ENCODE peak calls at places on chromosomes 7 and 10, in six cellular contexts. U, G, P, R, F and V are unnamed samples.

GRCh38 chr10:108785011-108785410 is 1138.3 kb downstream of the XPNPEP1 start:
- DNase-seq in G (no peak), F (no peak), U (no peak), R (no peak), P (no peak), V (no peak)

GRCh38 chr7:50389961-50390360 is 60.2 kb downstream of the FIGNL1 start:
- DNase-seq in F (no peak), R (no peak), U (no peak), G (no peak), P (no peak), V (no peak)

GRCh38 chr10:11797847-11798633 is 25.1 kb upstream of the PROSER2 start:
- DNase-seq in U (no peak), P (no peak), G (no peak), R (no peak), F (no peak), V (no peak)

GRCh38 chr7:53657586-53657985 is 622.2 kb downstream of the POM121L12 start:
- DNase-seq in R (no peak), G (no peak), F (no peak), P (no peak), U (no peak), V (no peak)

GRCh38 chr10:116699783-116700150 is 42.6 kb downstream of the HSPA12A start:
- DNase-seq in F (no peak), G (peak; percentile 39), R (no peak), P (no peak), U (no peak), V (no peak)

GRCh38 chr10:113305871-113306270 is 247.0 kb upstream of the HABP2 start:
- DNase-seq in R (peak; percentile 58), G (no peak), F (no peak), P (no peak), U (peak; percentile 15), V (no peak)

GRCh38 chr10:29621161-29621560 is 13.6 kb downstream of the SVIL start:
- DNase-seq in F (no peak), U (peak; percentile 67), R (peak; percentile 19), P (peak; percentile 35), G (peak; percentile 80), V (no peak)

GRCh38 chr7:40219917-40220316 is 85.1 kb downstream of the SUGCT start:
- DNase-seq in R (peak; percentile 71), P (no peak), F (no peak), U (no peak), G (no peak), V (no peak)

GRCh38 chr10:87659571-87660483 is at the start of gene PAPSS2:
- DNase-seq in U (peak; percentile 72), P (peak; percentile 81), R (peak; percentile 68), G (peak; percentile 78), F (peak; percentile 79), V (peak; percentile 91)

GRCh38 chr10:45265995-45266394 is 49.4 kb downstream of the OR13A1 start:
- DNase-seq in R (no peak), F (no peak), G (no peak), U (no peak), P (no peak), V (no peak)

GRCh38 chr10:46992794-46993552 is 81.7 kb downstream of the PTPN20 start:
- DNase-seq in G (peak; percentile 42), P (peak; percentile 52), F (peak; percentile 48), R (peak; percentile 50), U (peak; percentile 18), V (peak; percentile 59)

GRCh38 chr10:103933557-103934121 is 15.7 kb upstream of the STN1 start:
- DNase-seq in F (no peak), U (no peak), P (no peak), G (no peak), R (no peak), V (no peak)

GRCh38 chr7:131235489-131236317 is 92.0 kb upstream of the MKLN1 start:
- DNase-seq in F (no peak), G (no peak), U (peak; percentile 18), R (peak; percentile 100), P (peak; percentile 48), V (no peak)

GRCh38 chr10:70537398-70538194 is 59.0 kb downstream of the PALD1 start:
- DNase-seq in U (peak; percentile 46), R (no peak), G (peak; percentile 65), P (no peak), F (no peak), V (no peak)

GRCh38 chr7:102875700-102876192 is 37.1 kb upstream of the LRRC17 start:
- DNase-seq in G (no peak), U (peak; percentile 81), R (peak; percentile 100), P (no peak), F (no peak), V (no peak)

GRCh38 chr10:78301891-78302738 is 268.5 kb downstream of the RPS24 start:
- DNase-seq in G (no peak), F (no peak), P (no peak), R (peak; percentile 21), U (peak; percentile 30), V (no peak)

GRCh38 chr10:122279725-122280141 is 8.6 kb downstream of the BTBD16 start:
- DNase-seq in F (no peak), P (no peak), G (peak; percentile 76), U (peak; percentile 63), R (peak; percentile 28), V (peak; percentile 32)

GRCh38 chr10:49161411-49161997 is 26.7 kb downstream of the TMEM273 start:
- DNase-seq in R (peak; percentile 83), G (peak; percentile 49), P (no peak), U (peak; percentile 45), F (no peak), V (no peak)

GRCh38 chr10:60206735-60207134 is 182.9 kb downstream of the ANK3 start:
- DNase-seq in P (no peak), U (peak; percentile 19), R (peak; percentile 6), G (no peak), F (no peak), V (no peak)

GRCh38 chr7:96306385-96307125 is 15.3 kb downstream of the SLC25A13 start:
- DNase-seq in U (no peak), G (no peak), R (no peak), F (no peak), P (no peak), V (no peak)
- H3K4me1 ChIP-seq in U (peaks cover 14% of the 10 kb centered on the region), G (peaks cover 19% of the 10 kb centered on the region), R (peaks cover 11% of the 10 kb centered on the region), F (peaks cover 58% of the 10 kb centered on the region), P (peaks cover 8% of the 10 kb centered on the region), V (peaks cover 27% of the 10 kb centered on the region)

GRCh38 chr10:123454987-123455386 is 211.2 kb upstream of the GPR26 start:
- DNase-seq in F (no peak), R (no peak), G (no peak), U (no peak), P (no peak), V (no peak)

GRCh38 chr10:123451206-123451605 is 214.9 kb upstream of the GPR26 start:
- DNase-seq in G (no peak), R (no peak), U (no peak), F (no peak), P (no peak), V (no peak)

GRCh38 chr10:123455861-123456260 is 210.3 kb upstream of the GPR26 start:
- DNase-seq in G (no peak), R (no peak), F (no peak), P (no peak), U (no peak), V (no peak)

GRCh38 chr10:123449234-123449962 is 216.8 kb upstream of the GPR26 start:
- DNase-seq in G (no peak), P (no peak), R (no peak), U (no peak), F (no peak), V (no peak)

GRCh38 chr10:123451607-123452245 is 214.4 kb upstream of the GPR26 start:
- DNase-seq in G (peak; percentile 23), R (no peak), F (no peak), P (no peak), U (peak; percentile 43), V (no peak)
- H3K9me3 ChIP-seq in G (no peaks in the 10 kb centered on the region), R (peaks cover 41% of the 10 kb centered on the region), F (no peaks in the 10 kb centered on the region), P (no peaks in the 10 kb centered on the region), U (no peaks in the 10 kb centered on the region), V (no peaks in the 10 kb centered on the region)

GRCh38 chr7:154371424-154371823 is 319.2 kb downstream of the DPP6 start:
- DNase-seq in F (no peak), R (no peak), G (no peak), P (no peak), U (no peak), V (no peak)

GRCh38 chr7:154375956-154376355 is 323.8 kb downstream of the DPP6 start:
- DNase-seq in R (no peak), U (no peak), F (no peak), P (no peak), G (no peak), V (no peak)

GRCh38 chr7:154373951-154374350 is 321.8 kb downstream of the DPP6 start:
- DNase-seq in P (no peak), R (no peak), G (no peak), U (no peak), F (no peak), V (no peak)

GRCh38 chr7:154372106-154372505 is 319.9 kb downstream of the DPP6 start:
- DNase-seq in F (no peak), P (no peak), U (no peak), R (no peak), G (no peak), V (no peak)
- H3K4me1 ChIP-seq in F (no peaks in the 10 kb centered on the region), P (no peaks in the 10 kb centered on the region), U (no peaks in the 10 kb centered on the region), R (no peaks in the 10 kb centered on the region), G (peaks cover 13% of the 10 kb centered on the region), V (no peaks in the 10 kb centered on the region)

DNA sequence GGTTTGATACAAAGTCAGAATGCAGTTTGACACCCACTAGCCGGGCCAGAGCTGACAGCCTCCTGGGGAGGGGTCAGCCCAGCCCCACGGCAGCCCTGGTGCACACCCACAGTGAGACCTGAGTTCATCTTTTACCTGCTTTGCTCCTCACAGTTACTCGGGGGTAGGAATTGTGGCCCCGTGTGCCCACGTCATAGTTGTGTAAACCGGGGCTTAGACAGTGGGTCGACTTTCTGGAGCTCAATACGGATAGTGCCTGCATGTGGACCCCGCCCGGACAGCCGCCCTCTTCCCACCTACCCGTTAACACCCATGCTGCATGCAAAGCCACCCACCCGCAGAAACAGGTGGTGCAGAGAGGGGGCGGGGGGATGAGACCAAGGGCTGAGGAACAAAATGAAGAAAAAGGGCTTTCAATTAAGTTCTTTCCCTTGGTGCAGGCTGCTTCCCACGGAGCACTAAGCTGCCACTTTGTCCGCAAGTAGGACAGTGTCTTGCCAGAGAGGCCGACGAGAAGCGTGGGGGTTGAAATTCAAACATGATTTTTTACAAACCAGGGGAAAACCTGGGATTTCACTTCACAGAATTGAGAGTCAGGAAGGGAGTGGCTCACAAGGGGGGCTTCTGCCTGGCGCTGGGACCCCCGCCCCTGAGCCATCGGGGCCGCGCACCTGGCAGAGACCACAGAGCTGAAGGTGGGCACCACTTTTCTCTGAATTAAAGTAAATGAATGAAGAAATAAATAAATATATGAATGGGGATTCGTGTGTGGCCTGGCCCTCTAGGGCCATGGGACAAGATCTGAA is 24.6 kb upstream of the FOXL3 start:
- DNase-seq in R (no peak), P (peak; percentile 13), G (no peak), F (peak; percentile 18), U (no peak), V (peak; percentile 75)
- H3K9me3 ChIP-seq in R (peaks cover 29% of the 10 kb centered on the region), P (no peaks in the 10 kb centered on the region), G (peaks cover 5% of the 10 kb centered on the region), F (no peaks in the 10 kb centered on the region), U (no peaks in the 10 kb centered on the region), V (peaks cover 7% of the 10 kb centered on the region)